ENCODE peak calls at places on chromosomes 7 and 10, in seven cellular contexts. P, E, G, K, O, Q and S are unnamed samples.

GRCh38 chr7:107538001-107538400 is 25.7 kb downstream of the COG5 start:
- DNase-seq in P (no peak), E (peak; percentile 83), G (no peak), K (no peak), O (no peak), Q (no peak), S (no peak)

GRCh38 chr10:61941202-61941651 is 39.7 kb downstream of the ARID5B start:
- DNase-seq in P (no peak), E (no peak), G (no peak), K (no peak), O (no peak), Q (no peak), S (no peak)

GRCh38 chr7:280461-280860 is 9.5 kb upstream of the FOXL3 start:
- DNase-seq in P (no peak), E (no peak), G (no peak), K (no peak), O (no peak), Q (no peak), S (no peak)

GRCh38 chr10:74156919-74157289 is 5.9 kb downstream of the ADK start:
- DNase-seq in P (peak; percentile 34), E (no peak), G (peak; percentile 41), K (no peak), O (peak; percentile 60), Q (peak; percentile 74), S (no peak)

GRCh38 chr7:4190021-4190981 is 491.8 kb upstream of the FOXK1 start:
- DNase-seq in P (no peak), E (no peak), G (no peak), K (no peak), O (no peak), Q (no peak), S (no peak)

GRCh38 chr10:96041146-96041545 is 2.2 kb upstream of the CCNJ start:
- DNase-seq in P (no peak), E (no peak), G (no peak), K (no peak), O (no peak), Q (no peak), S (no peak)

GRCh38 chr7:111041577-111041976 is 49.4 kb upstream of the LRRN3 start:
- DNase-seq in P (no peak), E (no peak), G (no peak), K (no peak), O (peak; percentile 1), Q (no peak), S (no peak)

GRCh38 chr7:22670422-22670815 is 56.6 kb upstream of the IL6 start:
- DNase-seq in P (no peak), E (no peak), G (no peak), K (no peak), O (no peak), Q (no peak), S (no peak)

GRCh38 chr10:97821308-97822038 is 28.2 kb upstream of the GOLGA7B start:
- DNase-seq in P (peak; percentile 39), E (no peak), G (no peak), K (no peak), O (no peak), Q (no peak), S (no peak)

GRCh38 chr7:22402250-22402649 is 45.3 kb upstream of the RAPGEF5 start:
- DNase-seq in P (no peak), E (no peak), G (no peak), K (no peak), O (no peak), Q (no peak), S (no peak)

GRCh38 chr7:142539901-142540300 is 209.4 kb upstream of the PRSS1 start:
- DNase-seq in P (no peak), E (no peak), G (no peak), K (peak; percentile 74), O (peak; percentile 90), Q (peak; percentile 31), S (no peak)

GRCh38 chr10:28532223-28532508 is 752 bp upstream of the WAC start:
- DNase-seq in P (no peak), E (no peak), G (no peak), K (peak; percentile 38), O (no peak), Q (no peak), S (no peak)

GRCh38 chr7:118057404-118057803 is 126.6 kb upstream of the LSM8 start:
- DNase-seq in P (no peak), E (no peak), G (no peak), K (no peak), O (no peak), Q (no peak), S (no peak)

GRCh38 chr7:34396437-34397064 is 261.5 kb upstream of the NPSR1 start:
- DNase-seq in P (no peak), E (no peak), G (no peak), K (no peak), O (no peak), Q (no peak), S (no peak)

GRCh38 chr7:81616951-81617350 is 152.9 kb downstream of the HGF start:
- DNase-seq in P (no peak), E (no peak), G (no peak), K (peak; percentile 12), O (peak; percentile 69), Q (peak; percentile 70), S (no peak)

GRCh38 chr7:132557489-132558044 is 18.7 kb downstream of the PLXNA4 start:
- DNase-seq in P (no peak), E (no peak), G (no peak), K (no peak), O (no peak), Q (peak; percentile 56), S (no peak)

GRCh38 chr7:44279286-44279685 is 46.1 kb downstream of the CAMK2B start:
- DNase-seq in P (peak; percentile 1), E (no peak), G (peak; percentile 1), K (no peak), O (no peak), Q (no peak), S (peak; percentile 4)

DNA sequence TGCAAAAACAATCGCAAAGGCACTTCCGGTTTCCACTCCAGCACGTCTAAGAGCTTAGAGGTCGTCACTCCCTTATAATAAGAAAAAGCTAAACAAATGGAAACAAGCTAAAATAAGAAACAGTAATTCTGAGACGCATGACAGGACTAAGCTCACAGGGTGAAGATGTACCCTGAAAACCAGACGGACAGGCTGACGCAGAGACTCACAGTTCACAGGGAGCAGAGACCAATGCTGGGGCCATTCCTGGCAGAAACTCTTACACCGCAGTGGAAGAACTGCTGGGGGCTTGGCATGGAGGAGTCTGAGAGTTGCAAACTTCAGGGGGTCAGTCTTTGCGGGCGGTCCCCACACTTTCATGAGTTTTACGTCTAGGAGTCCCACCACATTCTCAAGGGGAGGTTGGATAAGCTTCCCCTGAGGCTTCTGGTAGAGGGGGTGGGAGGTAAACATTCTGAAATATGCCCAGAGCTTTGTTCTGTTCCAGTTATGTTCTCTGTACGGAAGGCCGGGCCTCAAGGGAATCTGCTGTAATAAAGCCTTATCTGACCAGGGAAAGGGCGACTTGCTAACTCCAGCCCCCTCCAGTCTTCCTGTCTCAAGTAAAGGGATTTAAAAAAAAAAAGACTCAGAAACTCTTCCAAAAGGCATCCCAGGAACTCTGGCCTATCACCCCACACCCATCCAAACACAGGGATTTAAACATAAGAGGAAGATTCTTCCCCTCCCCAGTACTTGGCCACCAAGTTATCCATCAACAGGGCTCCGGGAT is 47.8 kb downstream of the BRI3 start:
- DNase-seq in P (no peak), E (no peak), G (no peak), K (no peak), O (peak; percentile 16), Q (peak; percentile 91), S (no peak)
- TF ChIP-seq CTCF in P (no peak), E (no peak), G (no peak), K (no peak), O (no peak), Q (no peak), S (no peak)

DNA sequence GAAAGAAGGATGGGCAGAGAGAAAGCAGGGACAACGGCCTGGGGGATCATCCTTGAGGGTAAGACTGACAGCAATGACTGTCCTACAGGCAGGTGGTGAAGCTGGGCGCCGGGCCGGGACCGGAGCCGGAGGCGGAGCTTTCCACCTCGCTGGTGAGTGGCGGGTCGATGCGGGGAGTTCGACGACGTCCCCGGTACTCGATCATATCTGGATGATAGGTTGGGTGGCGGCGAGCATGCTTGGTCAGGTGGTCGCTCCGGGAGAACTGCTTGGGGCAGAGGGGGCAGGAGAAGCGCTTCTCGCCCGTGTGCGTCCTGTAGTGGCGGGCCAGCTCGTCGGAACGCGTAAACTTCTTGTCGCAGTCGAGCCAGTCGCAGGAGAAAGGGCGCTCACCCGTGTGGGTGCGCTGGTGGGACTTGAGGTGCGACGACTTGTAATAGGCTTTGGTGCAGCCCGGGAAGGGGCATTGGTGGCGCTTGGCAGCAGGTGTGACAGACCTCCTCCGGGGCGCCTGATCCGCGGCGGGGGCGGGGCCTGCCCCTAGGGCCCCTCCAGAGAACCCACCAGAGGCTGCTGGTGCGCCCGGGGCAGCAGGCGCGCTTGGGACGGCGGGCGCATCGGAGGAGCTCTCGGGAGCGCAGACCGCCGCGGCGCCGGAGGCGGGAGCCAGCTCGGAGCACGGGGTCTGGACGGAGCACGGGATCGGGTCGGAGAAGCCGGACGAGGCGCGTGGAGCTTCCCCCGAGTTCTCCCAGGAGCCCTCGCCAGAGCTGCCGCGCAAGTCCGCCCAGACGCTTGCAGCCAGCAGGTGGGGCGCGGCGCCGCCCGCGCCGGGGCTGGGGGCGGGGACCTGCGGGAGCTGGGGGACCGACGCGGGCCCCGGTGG is 784 bp downstream of the KLF14 start:
- DNase-seq in P (peak; percentile 51), E (peak; percentile 52), G (peak; percentile 15), K (no peak), O (peak; percentile 1), Q (no peak), S (no peak)
- TF ChIP-seq CTCF in P (no peak), E (no peak), G (peak; percentile 9), K (no peak), O (no peak), Q (no peak), S (no peak)

DNA sequence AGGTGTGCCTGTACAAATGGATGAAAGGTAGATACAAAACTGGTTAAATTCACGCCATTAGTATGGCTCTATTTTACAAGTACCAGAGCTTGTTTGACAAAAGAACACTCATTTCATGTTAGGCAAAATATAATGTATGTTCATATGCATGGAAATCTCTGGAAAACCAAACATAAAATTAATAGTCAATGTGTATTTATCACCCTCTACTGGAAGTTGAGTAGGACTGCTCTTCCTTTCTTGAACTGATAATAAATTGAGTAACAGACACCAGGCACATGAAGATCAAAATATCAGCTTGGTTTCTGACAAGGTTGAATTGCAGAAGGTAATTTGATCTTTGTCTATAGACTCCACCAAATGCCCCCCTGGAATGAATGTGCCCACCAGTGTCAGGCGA is 19.8 kb upstream of the AKR1B1 start:
- DNase-seq in P (no peak), E (no peak), G (no peak), K (no peak), O (peak; percentile 25), Q (no peak), S (no peak)
- TF ChIP-seq CTCF in P (no peak), E (no peak), G (no peak), K (peak; percentile 74), O (peak; percentile 40), Q (peak; percentile 51), S (no peak)

DNA sequence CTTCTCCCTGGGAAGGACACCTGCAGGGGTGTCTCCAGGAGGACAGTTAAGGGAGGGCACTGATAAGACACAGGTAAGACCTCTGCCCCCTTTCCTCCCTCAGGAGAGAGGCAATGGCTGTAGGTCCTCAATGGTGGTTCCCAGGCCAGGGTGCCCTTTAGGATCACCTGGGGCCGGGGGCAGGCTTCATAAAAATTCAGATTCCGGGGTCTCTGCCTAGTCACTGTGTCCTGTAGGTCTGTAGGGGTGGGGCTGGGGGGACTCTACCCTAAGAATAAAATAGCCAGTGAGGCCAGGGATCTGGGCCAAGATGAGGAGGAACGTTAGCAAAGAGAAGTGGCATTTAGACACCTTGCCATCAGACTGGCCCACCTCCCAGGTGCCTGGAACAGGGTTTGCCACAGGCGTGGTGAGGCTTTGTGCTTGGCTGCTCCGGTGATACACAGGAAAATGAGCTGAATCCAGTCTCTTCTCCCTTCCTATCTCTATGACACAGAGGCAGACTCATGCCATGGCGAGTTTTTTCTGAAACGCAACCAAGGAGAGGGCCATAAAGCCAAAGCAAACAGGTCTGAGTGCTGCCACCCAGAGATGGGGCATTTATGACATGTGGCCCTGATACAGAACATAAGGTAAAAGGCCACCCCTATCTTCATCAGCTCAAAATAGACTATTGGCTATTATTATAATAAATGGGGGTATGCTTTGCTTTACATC is 52.6 kb downstream of the SH3PXD2A start:
- DNase-seq in P (no peak), E (no peak), G (no peak), K (no peak), O (no peak), Q (no peak), S (no peak)
- TF ChIP-seq CTCF in P (no peak), E (no peak), G (no peak), K (no peak), O (no peak), Q (no peak), S (no peak)